ENCODE peak calls at places on chromosome 13, in nine cellular contexts. R is mammary epithelial cell, C is HFFc6, U is RWPE1, W is tibial nerve, E is mucosa of descending colon, Q is fibroblast of pulmonary artery, B is SK-N-SH, G is HepG2. Z is an unnamed sample.

GRCh38 chr13:25372275-25373081 is 704 bp downstream of the ATP8A2 start:
- DNase-seq in R (no peak), C (no peak), U (no peak), W (no peak), E (no peak), Q (no peak), B (peak), G (no peak), Z (no peak)

GRCh38 chr13:77928909-77929308 is 10.3 kb upstream of the EDNRB start:
- DNase-seq in R (peak), C (no peak), U (peak), W (no peak), E (no peak), Q (no peak), B (no peak), G (no peak), Z (no peak)

GRCh38 chr13:25581351-25581750 is 209.6 kb downstream of the ATP8A2 start:
- DNase-seq in R (no peak), C (no peak), U (no peak), W (no peak), E (no peak), Q (no peak), B (no peak), G (no peak), Z (no peak)

GRCh38 chr13:72808917-72809500 is 27.1 kb downstream of the PIBF1 start:
- DNase-seq in R (peak), C (no peak), U (peak), W (no peak), E (no peak), Q (peak), B (peak), G (peak), Z (no peak)

GRCh38 chr13:52461265-52461664 is 6.0 kb downstream of the CKAP2 start:
- DNase-seq in R (no peak), C (no peak), U (no peak), W (no peak), E (no peak), Q (no peak), B (no peak), G (no peak), Z (no peak)

GRCh38 chr13:94389544-94390351 is 89.7 kb downstream of the DCT start:
- DNase-seq in R (no peak), C (no peak), U (no peak), W (no peak), E (no peak), Q (peak), B (no peak), G (no peak), Z (no peak)

GRCh38 chr13:30381049-30381448 is 41.2 kb upstream of the UBE2L5 start:
- DNase-seq in R (no peak), C (no peak), U (no peak), W (no peak), E (no peak), Q (no peak), B (no peak), G (no peak), Z (no peak)

GRCh38 chr13:44403720-44404063 is 30.1 kb downstream of the SERP2 start:
- DNase-seq in R (no peak), C (no peak), U (no peak), W (no peak), E (no peak), Q (no peak), B (no peak), G (no peak), Z (no peak)

GRCh38 chr13:21476893-21477472 is 17.9 kb upstream of the ZDHHC20 start:
- DNase-seq in R (peak), C (peak), U (peak), W (peak), E (peak), Q (peak), B (peak), G (peak), Z (peak)

GRCh38 chr13:48485447-48485846 is 47.4 kb downstream of the RCBTB2 start:
- DNase-seq in R (no peak), C (no peak), U (no peak), W (no peak), E (no peak), Q (no peak), B (no peak), G (no peak), Z (no peak)

GRCh38 chr13:53336441-53337160 is 308.0 kb downstream of the OLFM4 start:
- DNase-seq in R (no peak), C (no peak), U (no peak), W (no peak), E (no peak), Q (no peak), B (no peak), G (no peak), Z (no peak)

GRCh38 chr13:49690990-49691886 is at the start of gene EBPL:
- DNase-seq in R (peak), C (peak), U (peak), W (peak), E (peak), Q (peak), B (peak), G (peak), Z (peak)
- TF ChIP-seq CTCF in R (no peak), C (no peak), U (no peak), W (no peak), E (no peak), Q (no peak), B (peak), G (no peak), Z (peak)

DNA sequence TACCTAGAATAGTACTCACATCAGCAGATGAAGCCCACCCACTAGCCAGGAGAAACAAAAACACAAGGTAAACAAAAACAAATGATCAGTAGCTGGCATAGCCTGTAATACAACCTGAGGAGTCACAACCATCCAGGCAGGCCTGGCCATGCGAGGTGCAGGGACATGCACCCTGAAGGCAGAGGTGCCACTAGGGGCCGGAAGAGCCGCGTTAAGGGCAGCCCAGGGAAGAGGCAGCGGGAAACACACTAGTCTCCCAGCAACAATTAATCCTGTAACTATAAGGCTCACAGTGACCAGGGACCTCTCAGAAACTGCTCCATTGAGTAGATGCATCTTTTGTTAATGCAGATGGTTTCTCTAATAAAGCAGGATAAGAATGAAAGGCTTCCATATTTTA is 28.9 kb downstream of the ANKRD10 start:
- DNase-seq in R (no peak), C (no peak), U (no peak), W (no peak), E (no peak), Q (no peak), B (no peak), G (no peak), Z (no peak)
- TF ChIP-seq CTCF in R (no peak), C (peak), U (no peak), W (no peak), E (no peak), Q (no peak), B (no peak), G (no peak), Z (no peak)

GRCh38 chr13:20294497-20294896 is 62.4 kb upstream of the GJB6 start:
- DNase-seq in R (no peak), C (no peak), U (no peak), W (no peak), E (no peak), Q (no peak), B (no peak), G (no peak), Z (no peak)
- TF ChIP-seq CTCF in R (no peak), C (peak), U (no peak), W (no peak), E (no peak), Q (peak), B (no peak), G (peak), Z (no peak)

GRCh38 chr13:113360446-113360845 is 3.5 kb downstream of the GRTP1 start:
- DNase-seq in R (no peak), C (no peak), U (no peak), W (no peak), E (no peak), Q (no peak), B (no peak), G (no peak), Z (no peak)
- TF ChIP-seq CTCF in R (no peak), C (no peak), U (no peak), W (no peak), E (no peak), Q (no peak), B (no peak), G (no peak), Z (no peak)

GRCh38 chr13:74570834-74571233 is 436.6 kb upstream of the KLF12 start:
- DNase-seq in R (peak), C (no peak), U (no peak), W (no peak), E (no peak), Q (peak), B (no peak), G (no peak), Z (no peak)
- TF ChIP-seq CTCF in R (no peak), C (no peak), U (no peak), W (no peak), E (no peak), Q (no peak), B (no peak), G (no peak), Z (no peak)

Z was measured in osteocyte.